ENCODE peak calls at places on chromosome 14, in five cellular contexts. U, G, N, E and M are unnamed samples.

GRCh38 chr14:67428501-67429031 is 16.6 kb upstream of the PLEK2 start:
- DNase-seq in E (no peak), N (no peak), G (no peak), U (no peak), M (no peak)

GRCh38 chr14:80940146-80940545 is 1.4 kb downstream of the CEP128 start:
- DNase-seq in E (no peak), G (no peak), U (no peak), N (no peak), M (no peak)

GRCh38 chr14:103356151-103356766 is 22.2 kb downstream of the EIF5 start:
- DNase-seq in G (no peak), N (no peak), E (no peak), U (no peak), M (no peak)

GRCh38 chr14:42944284-42944683 is 1337.6 kb downstream of the LRFN5 start:
- DNase-seq in U (no peak), G (no peak), N (no peak), E (no peak), M (no peak)

GRCh38 chr14:103101964-103102688 is 7.6 kb downstream of the EXOC3L4 start:
- DNase-seq in E (no peak), U (no peak), G (no peak), N (no peak), M (no peak)

GRCh38 chr14:55976219-55976618 is 142.0 kb upstream of the PELI2 start:
- DNase-seq in N (peak), E (no peak), G (no peak), U (no peak), M (no peak)

GRCh38 chr14:64758711-64759554 is 54.7 kb downstream of the PLEKHG3 start:
- DNase-seq in U (no peak), G (no peak), E (peak), N (no peak), M (no peak)

GRCh38 chr14:87430810-87431209 is 562.2 kb downstream of the GALC start:
- DNase-seq in N (no peak), U (no peak), G (no peak), E (no peak), M (peak)

GRCh38 chr14:77529213-77529612 is 30.6 kb upstream of the ISM2 start:
- DNase-seq in N (no peak), U (no peak), E (no peak), G (no peak), M (no peak)

GRCh38 chr14:56243110-56243509 is 124.9 kb downstream of the PELI2 start:
- DNase-seq in G (no peak), N (no peak), E (no peak), U (no peak), M (no peak)

GRCh38 chr14:83196235-83196634 is 1662.6 kb upstream of the SEL1L start:
- DNase-seq in U (no peak), E (no peak), G (no peak), N (no peak), M (no peak)

GRCh38 chr14:102830474-102831045 is 53.3 kb downstream of the TRAF3 start:
- DNase-seq in U (no peak), N (no peak), G (no peak), E (no peak), M (no peak)

GRCh38 chr14:96594961-96595360 is 92.8 kb downstream of the PAPOLA start:
- DNase-seq in E (peak), G (no peak), U (no peak), N (no peak), M (no peak)

GRCh38 chr14:39576726-39577125 is 144.5 kb upstream of the FBXO33 start:
- DNase-seq in G (no peak), N (no peak), U (no peak), E (no peak), M (no peak)

GRCh38 chr14:101358726-101359125 is 202.6 kb upstream of the DIO3 start:
- DNase-seq in N (no peak), U (no peak), E (peak), G (no peak), M (no peak)

GRCh38 chr14:71290960-71291466 is 383.8 kb downstream of the PCNX1 start:
- DNase-seq in G (no peak), E (no peak), N (peak), U (no peak), M (peak)

GRCh38 chr14:97266653-97267052 is 469.5 kb downstream of the VRK1 start:
- DNase-seq in E (no peak), N (peak), G (no peak), U (no peak), M (no peak)

GRCh38 chr14:89356927-89357326 is 60.1 kb downstream of the FOXN3 start:
- DNase-seq in U (no peak), G (no peak), E (no peak), N (no peak), M (no peak)

GRCh38 chr14:67186789-67187188 is 2.5 kb upstream of the GARIN2 start:
- DNase-seq in N (peak), U (no peak), E (no peak), G (no peak), M (no peak)

GRCh38 chr14:29906256-29906885 is 21.3 kb downstream of the PRKD1 start:
- DNase-seq in U (no peak), N (no peak), G (no peak), E (no peak), M (peak)

GRCh38 chr14:103444837-103445524 is 59.8 kb downstream of the MARK3 start:
- DNase-seq in G (no peak), E (no peak), N (no peak), U (no peak), M (no peak)

GRCh38 chr14:33282181-33282580 is 343.5 kb downstream of the NPAS3 start:
- DNase-seq in U (no peak), G (no peak), E (no peak), N (no peak), M (no peak)
- TF ChIP-seq POLR2AphosphoS5 in U (no peak), G (no peak), E (no peak), N (no peak), M (no peak)

DNA sequence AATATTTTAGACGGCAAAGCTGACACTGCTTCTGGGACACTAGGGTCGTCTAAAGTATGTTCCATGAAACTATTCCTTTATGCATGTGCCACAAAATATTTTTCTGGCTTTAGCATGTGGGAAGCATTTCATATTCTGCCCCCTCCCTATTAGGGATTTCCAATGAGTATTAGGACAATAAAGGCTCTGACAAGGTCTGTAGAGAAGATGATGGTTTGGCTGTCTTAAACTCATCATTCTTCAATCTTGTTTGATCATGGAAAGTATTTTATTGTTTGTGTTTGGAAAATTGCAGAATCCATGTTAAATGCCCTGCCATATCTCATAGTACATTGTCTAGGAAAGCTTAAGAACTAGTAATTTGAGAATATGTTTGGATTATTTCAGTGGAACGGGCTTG is 22.8 kb downstream of the SERPINA1 start:
- DNase-seq in U (no peak), N (no peak), G (no peak), E (no peak), M (no peak)
- H3K4me3 ChIP-seq in U (no peak), N (no peak), G (no peak), E (no peak), M (no peak)

DNA sequence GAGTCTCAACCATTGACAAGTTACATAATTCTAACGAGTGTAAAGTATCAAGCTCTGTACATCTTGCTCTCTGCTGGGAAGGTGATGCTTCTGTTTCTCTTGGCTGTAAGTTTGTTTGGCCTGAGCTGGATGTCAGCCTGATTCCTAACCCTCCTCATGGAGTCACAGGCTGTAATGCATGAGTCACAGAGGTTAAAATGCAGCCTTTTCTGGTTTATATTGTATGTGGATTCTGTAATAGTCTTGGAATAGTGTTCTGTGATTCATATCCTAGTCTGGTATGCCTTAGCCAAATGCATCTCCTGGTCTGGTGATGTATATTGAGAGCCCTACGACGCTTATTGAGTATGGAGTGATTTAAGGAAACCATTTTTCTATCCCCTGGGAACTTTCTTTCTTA is 104.5 kb upstream of the FRMD6 start:
- DNase-seq in N (peak), U (no peak), G (no peak), E (no peak), M (peak)
- H3K27ac ChIP-seq in N (no peak), U (peak), G (no peak), E (no peak), M (peak)

GRCh38 chr14:69049675-69050074 is 70.6 kb upstream of the ACTN1 start:
- DNase-seq in G (no peak), U (no peak), N (no peak), E (no peak), M (no peak)
- TF ChIP-seq POLR2AphosphoS5 in G (no peak), U (no peak), N (no peak), E (no peak), M (no peak)

DNA sequence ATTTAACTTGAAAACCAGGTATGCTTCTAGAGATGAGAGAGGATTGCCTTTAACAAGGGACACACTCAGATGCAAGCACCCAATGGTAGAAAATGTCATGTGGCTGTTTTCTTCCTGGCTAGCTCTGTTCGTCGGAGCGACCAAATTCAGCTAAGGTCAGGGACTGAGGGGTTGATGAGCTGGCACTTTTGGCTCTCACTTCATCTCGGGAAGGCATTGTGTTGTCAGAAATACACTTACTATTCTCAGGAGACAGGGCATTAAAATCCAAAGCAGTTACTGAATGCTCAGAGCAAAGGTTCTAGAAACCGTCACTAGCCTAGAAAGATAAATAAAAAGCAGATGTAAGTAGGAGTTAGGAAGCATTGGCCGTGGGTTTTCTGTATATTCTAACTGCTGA is 275.7 kb upstream of the SSTR1 start:
- DNase-seq in G (no peak), U (no peak), N (no peak), E (no peak), M (no peak)
- H3K4me3 ChIP-seq in G (no peak), U (no peak), N (no peak), E (no peak), M (no peak)

GRCh38 chr14:100287202-100287997 is 18.8 kb downstream of the SLC25A29 start:
- DNase-seq in U (no peak), N (no peak), E (no peak), G (no peak), M (no peak)
- H3K27ac ChIP-seq in U (no peak), N (no peak), E (no peak), G (no peak), M (no peak)

DNA sequence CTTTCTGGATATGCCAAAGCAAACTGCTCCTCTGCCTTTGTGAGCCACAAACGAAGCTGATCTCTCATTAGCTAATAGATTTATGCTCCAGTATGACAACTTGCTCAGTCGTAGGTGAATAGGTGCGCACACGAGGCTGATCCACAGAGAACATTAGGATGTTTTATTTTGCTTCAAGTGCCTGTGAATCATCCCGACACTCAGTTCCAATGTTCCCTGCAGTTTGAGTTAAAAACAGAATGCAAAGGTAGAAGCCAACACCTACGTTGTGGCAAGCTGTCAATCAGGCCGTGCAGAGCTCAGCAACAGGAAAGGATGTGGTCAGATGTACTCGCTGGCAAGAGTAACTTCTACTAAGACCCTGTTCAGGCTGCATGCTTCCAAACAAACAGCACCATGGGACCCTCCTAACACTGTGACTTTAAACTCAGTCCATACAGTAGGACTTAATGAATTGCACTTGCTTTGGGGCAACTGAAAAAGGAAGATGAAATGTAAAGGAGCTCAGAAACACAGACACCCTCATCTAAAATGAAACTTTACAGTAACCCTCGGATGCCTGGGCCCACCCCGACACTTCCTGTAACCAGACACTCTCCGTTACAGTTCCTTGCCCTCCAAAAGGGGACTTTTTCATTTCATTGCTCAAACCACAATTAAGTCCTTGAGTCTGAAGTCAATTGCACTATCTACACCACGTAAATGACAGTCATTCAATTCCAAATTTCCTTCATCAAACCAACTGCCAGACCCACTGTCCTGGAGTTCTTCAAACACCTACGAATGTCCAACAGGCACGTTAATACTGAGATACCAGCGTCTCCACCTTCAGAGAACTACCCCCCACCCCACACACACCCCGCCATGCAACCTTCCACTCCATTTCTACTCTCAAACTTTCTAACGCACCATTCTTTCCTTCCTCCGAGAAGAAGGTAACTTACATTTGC is 1.6 kb downstream of the CCDC88C start:
- DNase-seq in E (peak), U (no peak), N (no peak), G (no peak), M (no peak)
- TF ChIP-seq POLR2AphosphoS5 in E (no peak), U (no peak), N (no peak), G (no peak), M (no peak)

GRCh38 chr14:105487449-105487985 is 831 bp downstream of the CRIP1 start:
- DNase-seq in U (no peak), N (no peak), E (peak), G (no peak), M (no peak)

GRCh38 chr14:105486333-105486973 is at the start of gene CRIP1:
- DNase-seq in E (no peak), U (no peak), G (no peak), N (no peak), M (no peak)

GRCh38 chr14:105487986-105488777 is 1.5 kb downstream of the CRIP1 start:
- DNase-seq in E (no peak), U (no peak), G (no peak), N (no peak), M (no peak)

GRCh38 chr14:105485720-105486332 is 860 bp upstream of the CRIP1 start:
- DNase-seq in G (no peak), N (no peak), E (no peak), U (no peak), M (no peak)

DNA sequence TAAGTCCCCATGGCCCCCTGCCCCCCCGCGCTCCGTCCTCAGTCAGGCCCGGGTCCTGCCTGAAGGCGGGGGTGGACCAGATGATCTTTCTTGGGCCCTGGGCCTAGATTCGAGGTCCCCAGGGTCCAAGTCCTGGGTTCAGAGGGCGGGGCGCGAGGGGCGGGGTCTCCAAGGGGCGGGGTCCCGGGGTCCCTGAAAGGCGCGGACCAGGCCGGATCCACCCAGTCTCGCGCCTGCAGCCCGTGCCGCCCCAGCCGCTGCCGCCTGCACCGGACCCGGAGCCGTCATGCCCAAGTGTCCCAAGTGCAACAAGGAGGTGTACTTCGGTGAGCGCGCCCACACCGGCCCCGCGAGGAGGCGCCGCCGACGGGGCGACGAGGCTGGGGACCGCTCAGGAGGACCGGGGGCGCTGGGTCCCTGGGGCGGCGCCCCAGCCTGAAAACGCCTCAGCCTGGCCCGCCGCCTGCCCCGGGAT is 325 bp downstream of the CRIP1 start:
- DNase-seq in G (no peak), N (no peak), E (peak), U (no peak), M (no peak)
- H3K4me3 ChIP-seq in G (peak), N (peak), E (peak), U (peak), M (peak)

GRCh38 chr14:57355081-57355480 is 35.3 kb upstream of the NAA30 start:
- DNase-seq in G (no peak), U (no peak), E (no peak), N (no peak), M (no peak)
- H3K27ac ChIP-seq in G (no peak), U (no peak), E (no peak), N (no peak), M (no peak)

DNA sequence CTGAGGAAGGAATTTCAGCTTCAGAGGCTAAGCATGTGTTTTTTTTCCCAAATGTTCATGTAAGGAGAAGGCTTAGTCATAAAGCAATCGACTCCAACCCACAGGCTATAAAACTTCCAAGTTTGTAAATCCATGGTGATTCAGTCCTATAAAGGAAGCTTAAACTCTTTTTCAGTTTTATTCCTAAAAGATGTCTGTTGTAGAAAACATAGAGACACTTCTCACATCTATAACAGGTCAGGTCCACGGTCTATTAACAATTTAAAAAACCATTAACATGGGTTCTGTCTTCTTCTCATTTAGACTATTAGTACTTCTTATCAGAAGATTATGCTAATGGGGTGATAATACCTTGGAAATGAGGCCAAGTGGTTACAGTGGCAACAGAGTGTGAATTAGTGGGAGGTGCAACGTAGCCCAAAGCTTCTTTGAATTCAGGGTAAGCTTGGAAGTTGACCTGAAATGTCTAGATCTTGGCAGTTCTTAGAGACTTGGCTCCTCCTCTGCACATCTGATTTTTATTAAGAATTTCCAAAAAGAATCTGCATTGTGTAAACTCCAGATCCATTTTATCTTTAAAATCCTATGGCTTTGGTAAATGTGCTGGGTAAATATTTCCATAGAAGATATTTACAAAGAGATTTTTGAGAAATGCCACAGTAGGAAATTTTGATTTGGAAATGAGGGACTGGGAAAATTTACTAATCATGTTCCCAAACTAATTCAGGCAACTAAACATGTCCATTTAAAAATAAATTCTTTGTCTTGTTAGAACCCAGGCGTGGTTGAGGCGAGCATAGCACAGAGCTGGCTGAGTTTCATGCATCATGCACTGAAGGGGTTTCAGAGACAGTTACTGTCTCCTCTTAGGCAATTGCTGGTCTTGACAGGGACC is 86.4 kb downstream of the EML1 start:
- DNase-seq in U (no peak), E (no peak), G (no peak), N (no peak), M (no peak)
- TF ChIP-seq POLR2AphosphoS5 in U (no peak), E (no peak), G (no peak), N (no peak), M (no peak)